ENCODE peak calls at places on chromosome 9, in ten cellular contexts. Z, E, R, B, N, G, F, K, S and P are unnamed samples.
A peak's percentile ranks its signal among the peaks of the same experiment; 100 is the strongest.

GRCh38 chr9:123074627-123075026 is 41.2 kb downstream of the GPR21 start:
- DNase-seq in Z (no peak), E (no peak), R (no peak), B (no peak), N (no peak), G (no peak), F (no peak), K (no peak), S (no peak), P (no peak)

GRCh38 chr9:120928015-120928719 is 1.6 kb upstream of the TRAF1 start:
- DNase-seq in Z (no peak), E (no peak), R (no peak), B (no peak), N (peak; percentile 28), G (peak; percentile 51), F (no peak), K (no peak), S (peak; percentile 87), P (no peak)

GRCh38 chr9:4221936-4222335 is 77.9 kb downstream of the GLIS3 start:
- DNase-seq in Z (no peak), E (no peak), R (no peak), B (no peak), N (no peak), G (no peak), F (peak; percentile 52), K (no peak), S (no peak), P (no peak)

GRCh38 chr9:22117511-22118388 is 108.6 kb upstream of the CDKN2B start:
- DNase-seq in Z (no peak), E (no peak), R (no peak), B (no peak), N (no peak), G (no peak), F (peak; percentile 93), K (no peak), S (no peak), P (peak; percentile 90)

GRCh38 chr9:138078846-138079245 is 201.3 kb downstream of the CACNA1B start:
- DNase-seq in Z (no peak), E (no peak), R (no peak), B (no peak), N (no peak), G (no peak), F (no peak), K (no peak), S (peak; percentile 43), P (no peak)

GRCh38 chr9:104068546-104068945 is 25.6 kb upstream of the SMC2 start:
- DNase-seq in Z (no peak), E (no peak), R (no peak), B (no peak), N (no peak), G (no peak), F (peak; percentile 35), K (no peak), S (no peak), P (peak; percentile 38)

GRCh38 chr9:14221558-14221957 is 92.4 kb downstream of the NFIB start:
- DNase-seq in Z (peak; percentile 21), E (peak; percentile 36), R (no peak), B (no peak), N (no peak), G (no peak), F (peak; percentile 95), K (no peak), S (no peak), P (peak; percentile 14)

GRCh38 chr9:16708638-16709435 is 161.6 kb downstream of the BNC2 start:
- DNase-seq in Z (no peak), E (no peak), R (no peak), B (no peak), N (no peak), G (no peak), F (peak; percentile 87), K (no peak), S (no peak), P (no peak)

GRCh38 chr9:15755660-15756059 is 202.8 kb downstream of the CCDC171 start:
- DNase-seq in Z (no peak), E (no peak), R (no peak), B (no peak), N (no peak), G (no peak), F (peak; percentile 1), K (no peak), S (no peak), P (peak; percentile 23)

GRCh38 chr9:91428431-91428830 is 4.8 kb upstream of the NFIL3 start:
- DNase-seq in Z (no peak), E (no peak), R (no peak), B (no peak), N (no peak), G (no peak), F (no peak), K (no peak), S (no peak), P (no peak)

GRCh38 chr9:127139775-127140174 is 17.3 kb upstream of the ANGPTL2 start:
- DNase-seq in Z (no peak), E (no peak), R (no peak), B (no peak), N (no peak), G (peak; percentile 5), F (no peak), K (no peak), S (no peak), P (no peak)

GRCh38 chr9:122145462-122145861 is 14.1 kb downstream of the NDUFA8 start:
- DNase-seq in Z (no peak), E (no peak), R (no peak), B (no peak), N (no peak), G (no peak), F (no peak), K (no peak), S (no peak), P (no peak)

GRCh38 chr9:132078369-132079356 is 1.0 kb downstream of the MED27 start:
- DNase-seq in Z (no peak), E (peak; percentile 32), R (peak; percentile 8), B (peak; percentile 16), N (peak; percentile 10), G (no peak), F (peak; percentile 69), K (peak; percentile 71), S (peak; percentile 84), P (peak; percentile 13)

GRCh38 chr9:103942652-103943051 is 151.5 kb upstream of the SMC2 start:
- DNase-seq in Z (no peak), E (no peak), R (peak; percentile 92), B (no peak), N (no peak), G (no peak), F (no peak), K (peak; percentile 98), S (no peak), P (no peak)

GRCh38 chr9:126055386-126055785 is 271.2 kb upstream of the MVB12B start:
- DNase-seq in Z (no peak), E (peak; percentile 27), R (no peak), B (no peak), N (no peak), G (no peak), F (peak; percentile 81), K (no peak), S (peak; percentile 26), P (peak; percentile 28)

GRCh38 chr9:70924380-70924779 is 197.0 kb downstream of the TRPM3 start:
- DNase-seq in Z (no peak), E (peak; percentile 93), R (no peak), B (no peak), N (peak; percentile 12), G (no peak), F (peak; percentile 37), K (no peak), S (no peak), P (peak; percentile 74)

GRCh38 chr9:126439402-126439765 is 112.8 kb downstream of the MVB12B start:
- DNase-seq in Z (no peak), E (peak; percentile 47), R (no peak), B (no peak), N (no peak), G (no peak), F (peak; percentile 80), K (no peak), S (no peak), P (peak; percentile 62)

GRCh38 chr9:35757527-35758275 is 3.6 kb upstream of the MSMP start:
- DNase-seq in Z (no peak), E (no peak), R (no peak), B (no peak), N (peak; percentile 62), G (no peak), F (peak; percentile 60), K (peak; percentile 40), S (no peak), P (no peak)

GRCh38 chr9:92631452-92632211 is 38.3 kb downstream of the IPPK start:
- DNase-seq in Z (no peak), E (no peak), R (no peak), B (no peak), N (no peak), G (no peak), F (peak; percentile 7), K (no peak), S (no peak), P (no peak)

GRCh38 chr9:70121818-70122436 is 78.3 kb downstream of the MAMDC2 start:
- DNase-seq in Z (no peak), E (no peak), R (no peak), B (no peak), N (no peak), G (no peak), F (peak; percentile 47), K (no peak), S (no peak), P (peak; percentile 11)

GRCh38 chr9:80028501-80028900 is 456.7 kb downstream of the TLE4 start:
- DNase-seq in Z (no peak), E (peak; percentile 74), R (no peak), B (no peak), N (no peak), G (no peak), F (no peak), K (no peak), S (no peak), P (peak; percentile 56)

GRCh38 chr9:1659036-1659701 is 356.0 kb upstream of the SMARCA2 start:
- DNase-seq in Z (no peak), E (no peak), R (no peak), B (no peak), N (no peak), G (no peak), F (no peak), K (no peak), S (no peak), P (no peak)

GRCh38 chr9:105114956-105115728 is 129.3 kb upstream of the SLC44A1 start:
- DNase-seq in Z (no peak), E (peak; percentile 17), R (no peak), B (no peak), N (no peak), G (peak; percentile 38), F (peak; percentile 73), K (no peak), S (peak; percentile 85), P (no peak)

GRCh38 chr9:128902351-128903078 is 18.3 kb upstream of the PHYHD1 start:
- DNase-seq in Z (no peak), E (no peak), R (no peak), B (peak; percentile 90), N (no peak), G (peak; percentile 66), F (peak; percentile 35), K (no peak), S (no peak), P (no peak)